ENCODE peak calls at places on chromosomes 13 and 19, in seven cellular contexts. K, P, G, A, W, Q and I are unnamed samples.

GRCh38 chr13:98524391-98524790 is 52.5 kb downstream of the STK24 start:
- DNase-seq in Q (peak), P (no peak), K (no peak), A (no peak), W (peak), G (no peak), I (no peak)

GRCh38 chr13:99228737-99229691 is 28.4 kb downstream of the UBAC2 start:
- DNase-seq in W (peak), Q (no peak), K (no peak), A (peak), G (no peak), P (no peak), I (peak)

GRCh38 chr13:25717798-25718197 is 334.0 kb downstream of the SHISA2 start:
- DNase-seq in K (no peak), W (no peak), G (no peak), A (no peak), Q (no peak), P (no peak), I (no peak)

GRCh38 chr13:39273953-39274352 is 235.7 kb downstream of the NHLRC3 start:
- DNase-seq in Q (no peak), A (peak), K (no peak), G (peak), P (no peak), W (no peak), I (no peak)

GRCh38 chr13:99442273-99442895 is 58.9 kb upstream of the TM9SF2 start:
- DNase-seq in K (no peak), W (peak), G (no peak), Q (peak), A (peak), P (peak), I (no peak)

GRCh38 chr19:32407004-32407992 is 1.7 kb downstream of the DPY19L3 start:
- DNase-seq in P (no peak), Q (no peak), G (peak), A (peak), W (no peak), K (no peak), I (no peak)

GRCh38 chr13:109669234-109669612 is 117.2 kb downstream of the IRS2 start:
- DNase-seq in Q (no peak), K (no peak), P (no peak), A (no peak), G (no peak), W (no peak), I (no peak)

GRCh38 chr13:113967729-113968462 is 6.0 kb downstream of the C13orf46 start:
- DNase-seq in A (no peak), W (no peak), K (no peak), G (peak), P (no peak), Q (no peak), I (no peak)

GRCh38 chr19:2887391-2887914 is 13.3 kb upstream of the ZNF57 start:
- DNase-seq in A (peak), G (peak), Q (no peak), K (no peak), W (peak), P (peak), I (peak)

GRCh38 chr13:76953921-76954320 is 5.6 kb downstream of the ACOD1 start:
- DNase-seq in G (no peak), K (no peak), A (no peak), P (no peak), Q (no peak), W (no peak), I (no peak)

GRCh38 chr13:51637852-51638496 is 53.7 kb downstream of the WDFY2 start:
- DNase-seq in K (no peak), Q (no peak), A (no peak), P (no peak), W (no peak), G (no peak), I (no peak)

GRCh38 chr19:30217461-30217860 is 154.7 kb upstream of the ZNF536 start:
- DNase-seq in G (no peak), Q (no peak), K (no peak), A (no peak), W (no peak), P (no peak), I (no peak)

GRCh38 chr19:3175761-3176714 is 2.5 kb upstream of the S1PR4 start:
- DNase-seq in A (peak), P (no peak), G (peak), Q (no peak), K (peak), W (peak), I (peak)

GRCh38 chr19:55777528-55777927 is 8.6 kb downstream of the RFPL4AL1 start:
- DNase-seq in K (no peak), W (no peak), G (no peak), A (peak), P (peak), Q (no peak), I (no peak)

GRCh38 chr13:98523455-98524102 is 53.3 kb downstream of the STK24 start:
- DNase-seq in P (no peak), K (no peak), G (no peak), Q (no peak), A (no peak), W (no peak), I (no peak)

GRCh38 chr13:92414851-92415250 is 811.8 kb upstream of the GPC6 start:
- DNase-seq in A (no peak), K (no peak), W (no peak), P (no peak), Q (no peak), G (no peak), I (no peak)

GRCh38 chr13:106083620-106084350 is 451.7 kb downstream of the EFNB2 start:
- DNase-seq in A (peak), P (no peak), W (no peak), G (no peak), K (no peak), Q (no peak), I (no peak)

GRCh38 chr13:34172048-34172447 is 354.1 kb downstream of the RFC3 start:
- DNase-seq in A (peak), P (no peak), G (no peak), W (no peak), Q (no peak), K (no peak), I (no peak)

GRCh38 chr19:15419413-15420025 is 731 bp upstream of the AKAP8L start:
- DNase-seq in W (no peak), G (no peak), A (peak), K (no peak), P (no peak), Q (no peak), I (no peak)

GRCh38 chr13:111262281-111262680 is 58.2 kb upstream of the TEX29 start:
- DNase-seq in G (no peak), Q (no peak), A (no peak), P (no peak), K (no peak), W (no peak), I (no peak)

GRCh38 chr19:2040647-2041435 is 10.2 kb downstream of the MKNK2 start:
- DNase-seq in G (peak), A (no peak), K (no peak), P (no peak), Q (no peak), W (no peak), I (no peak)

GRCh38 chr19:3047307-3048189 is 14.7 kb downstream of the TLE5 start:
- DNase-seq in P (peak), G (peak), W (peak), A (peak), K (peak), Q (peak), I (peak)

GRCh38 chr13:97414392-97414791 is 19.6 kb upstream of the RAP2A start:
- DNase-seq in Q (no peak), P (no peak), G (no peak), K (no peak), W (no peak), A (no peak), I (no peak)

GRCh38 chr19:53881482-53882390 is at the start of gene PRKCG:
- DNase-seq in P (no peak), G (peak), W (peak), K (no peak), A (peak), Q (peak), I (no peak)

GRCh38 chr13:40101708-40102359 is 446.4 kb downstream of the COG6 start:
- DNase-seq in W (no peak), K (no peak), P (no peak), A (no peak), G (no peak), Q (no peak), I (no peak)

GRCh38 chr13:43596924-43597598 is 189.7 kb downstream of the ENOX1 start:
- DNase-seq in Q (no peak), K (no peak), P (no peak), W (no peak), A (no peak), G (no peak), I (no peak)

GRCh38 chr19:49528211-49528771 is 488 bp downstream of the RCN3 start:
- DNase-seq in K (no peak), G (peak), P (no peak), W (no peak), A (no peak), Q (no peak), I (peak)

GRCh38 chr13:61410669-61411297 is 4.9 kb downstream of the PCDH20 start:
- DNase-seq in G (no peak), K (no peak), Q (no peak), A (peak), W (no peak), P (no peak), I (no peak)

GRCh38 chr13:113110852-113111315 is 5.3 kb downstream of the F7 start:
- DNase-seq in A (no peak), G (no peak), K (no peak), W (no peak), Q (no peak), P (no peak), I (no peak)

GRCh38 chr19:11064831-11065303 is 24.4 kb upstream of the LDLR start:
- DNase-seq in G (no peak), A (peak), W (no peak), K (no peak), Q (no peak), P (no peak), I (no peak)

GRCh38 chr19:24033962-24034342 is 53.0 kb upstream of the ZNF254 start:
- DNase-seq in K (peak), Q (no peak), P (no peak), W (peak), G (peak), A (peak), I (peak)

GRCh38 chr13:19927117-19927734 is 31.3 kb upstream of the ZMYM2 start:
- DNase-seq in K (no peak), P (no peak), W (peak), G (no peak), A (peak), Q (no peak), I (peak)

GRCh38 chr19:961866-962620 is 22.1 kb upstream of the WDR18 start:
- DNase-seq in Q (peak), K (no peak), G (peak), W (no peak), A (peak), P (no peak), I (no peak)

GRCh38 chr19:44626067-44626624 is 12.8 kb downstream of the IGSF23 start:
- DNase-seq in Q (no peak), P (no peak), K (peak), W (no peak), A (peak), G (no peak), I (peak)

GRCh38 chr13:48505597-48506091 is 27.2 kb downstream of the RCBTB2 start:
- DNase-seq in Q (peak), P (no peak), G (no peak), K (no peak), W (peak), A (no peak), I (peak)

GRCh38 chr19:54795763-54796162 is 7.6 kb upstream of the KIR2DL4 start:
- DNase-seq in W (no peak), Q (no peak), P (no peak), K (no peak), G (no peak), A (no peak), I (no peak)

GRCh38 chr13:93767231-93767916 is 540.8 kb downstream of the GPC6 start:
- DNase-seq in Q (no peak), P (no peak), A (no peak), W (no peak), K (no peak), G (no peak), I (no peak)

GRCh38 chr13:32211788-32212187 is 103.4 kb downstream of the ZAR1L start:
- DNase-seq in G (no peak), P (no peak), Q (no peak), W (no peak), K (peak), A (no peak), I (peak)

DNA sequence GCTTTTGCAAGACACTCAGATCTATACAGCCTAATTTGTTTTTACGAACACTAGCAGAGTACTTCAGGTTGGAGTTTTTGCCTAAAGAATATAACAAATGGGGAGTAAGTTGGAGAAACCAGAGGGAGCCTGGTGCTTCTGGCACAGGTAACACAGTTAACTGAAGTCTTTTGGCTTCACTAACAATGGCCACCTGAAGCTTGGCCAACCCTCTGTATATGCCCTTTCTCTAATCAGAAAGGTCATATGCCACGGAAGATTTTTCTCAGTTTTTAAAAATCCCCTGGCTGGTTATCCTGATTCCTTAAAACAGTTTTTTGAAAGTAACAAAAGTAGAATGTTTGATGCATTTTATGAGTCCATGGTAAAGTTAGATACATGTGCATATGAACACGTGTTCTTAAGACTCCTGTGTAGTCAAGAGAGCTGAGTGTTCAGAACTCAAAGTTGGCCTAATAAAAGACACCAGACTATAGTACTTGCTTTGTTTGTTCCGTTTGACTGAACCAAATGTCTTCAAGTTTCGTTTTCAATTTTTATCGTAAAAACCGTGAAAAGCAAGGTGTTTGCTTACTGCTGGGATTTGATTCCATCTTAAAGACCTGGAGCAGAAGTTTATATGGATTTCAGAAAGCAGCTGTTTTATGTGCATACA is 137.5 kb downstream of the KCNRG start:
- DNase-seq in Q (no peak), K (no peak), A (no peak), G (no peak), P (no peak), W (no peak), I (no peak)
- H3K4me3 ChIP-seq in Q (peak), K (no peak), A (peak), G (peak), P (no peak), W (peak), I (no peak)

GRCh38 chr19:45793178-45793564 is 526 bp upstream of the DMWD start:
- DNase-seq in G (no peak), P (no peak), W (no peak), K (no peak), A (no peak), Q (no peak), I (no peak)
- H3K4me3 ChIP-seq in G (peak), P (no peak), W (peak), K (no peak), A (no peak), Q (no peak), I (peak)

GRCh38 chr13:23574421-23574820 is 4.2 kb downstream of the TNFRSF19 start:
- DNase-seq in K (no peak), A (no peak), Q (no peak), G (no peak), W (no peak), P (no peak), I (no peak)
- H3K4me3 ChIP-seq in K (no peak), A (no peak), Q (no peak), G (no peak), W (no peak), P (no peak), I (no peak)

GRCh38 chr19:33520844-33521479 is 629 bp downstream of the PEPD start:
- DNase-seq in G (peak), W (no peak), K (no peak), A (no peak), P (no peak), Q (no peak), I (no peak)

GRCh38 chr19:33519416-33519815 is 2.2 kb downstream of the PEPD start:
- DNase-seq in A (no peak), W (no peak), P (no peak), Q (no peak), K (no peak), G (peak), I (no peak)

GRCh38 chr19:33518541-33518940 is 3.0 kb downstream of the PEPD start:
- DNase-seq in G (no peak), P (no peak), A (no peak), W (no peak), K (no peak), Q (no peak), I (no peak)

GRCh38 chr19:33521480-33522370 is at the start of gene PEPD:
- DNase-seq in P (peak), W (peak), A (peak), K (peak), G (peak), Q (peak), I (peak)

GRCh38 chr19:33520048-33520643 is 1.4 kb downstream of the PEPD start:
- DNase-seq in Q (no peak), W (no peak), K (no peak), P (no peak), G (peak), A (no peak), I (no peak)
- H3K4me3 ChIP-seq in Q (no peak), W (no peak), K (peak), P (no peak), G (no peak), A (no peak), I (no peak)

GRCh38 chr19:13277104-13277809 is 127.0 kb downstream of the IER2 start:
- DNase-seq in K (peak), W (peak), Q (peak), G (peak), P (peak), A (peak), I (peak)
- H3K4me3 ChIP-seq in K (no peak), W (peak), Q (no peak), G (no peak), P (no peak), A (peak), I (no peak)

DNA sequence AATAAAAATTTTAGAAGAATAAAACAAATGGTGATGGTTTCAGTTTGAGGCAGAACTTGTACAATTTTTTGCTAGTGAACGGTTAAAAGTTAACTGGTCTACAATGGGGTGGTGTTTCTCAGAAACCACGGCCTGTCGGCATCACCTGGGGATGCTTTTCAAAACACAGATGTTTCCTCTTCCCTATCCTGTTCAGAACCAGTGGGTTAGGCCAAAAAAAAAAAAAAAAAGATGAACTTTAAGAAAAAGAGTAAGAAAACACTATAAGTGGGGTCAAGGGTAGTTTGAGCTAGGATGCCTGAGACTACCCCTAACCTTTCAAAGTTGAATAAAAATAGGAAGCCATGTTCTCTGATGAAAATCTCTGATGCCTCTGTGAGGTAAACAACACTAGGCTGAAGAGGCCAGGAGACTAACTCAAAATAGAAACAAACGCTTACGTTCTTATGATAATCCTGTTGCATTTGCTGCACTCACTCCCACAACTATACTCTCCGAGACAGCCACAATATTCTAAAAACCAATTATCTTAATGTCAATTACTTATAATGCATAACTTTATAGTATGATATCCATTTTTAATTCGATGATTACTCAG is 3.3 kb downstream of the MTIF3 start:
- DNase-seq in K (no peak), A (no peak), W (peak), G (no peak), P (no peak), Q (peak), I (no peak)
- H3K4me3 ChIP-seq in K (no peak), A (no peak), W (no peak), G (no peak), P (no peak), Q (no peak), I (no peak)

GRCh38 chr19:48400018-48400742 is 6.7 kb downstream of the GRIN2D start:
- DNase-seq in G (peak), K (no peak), A (peak), Q (no peak), W (peak), P (no peak), I (no peak)
- H3K4me3 ChIP-seq in G (no peak), K (no peak), A (no peak), Q (no peak), W (no peak), P (no peak), I (peak)

GRCh38 chr19:5801796-5802616 is 2.9 kb upstream of the NRTN start:
- DNase-seq in G (no peak), W (no peak), Q (no peak), A (no peak), K (peak), P (no peak), I (no peak)
- H3K4me3 ChIP-seq in G (no peak), W (no peak), Q (no peak), A (no peak), K (no peak), P (no peak), I (no peak)

GRCh38 chr19:17110599-17110966 is 35.0 kb downstream of the MYO9B start:
- DNase-seq in G (no peak), P (no peak), W (no peak), Q (no peak), A (no peak), K (no peak), I (no peak)
- H3K4me3 ChIP-seq in G (no peak), P (no peak), W (no peak), Q (no peak), A (no peak), K (no peak), I (no peak)